ENCODE peak calls at places on chromosomes 6 and 20, in nine cellular contexts. U is mesenchymal stem cell, C is keratinocyte, I is psoas muscle, J is tibial artery, W is breast epithelium, G is AG04450, S is pancreas, Y is cardiac muscle cell. A is an unnamed sample.

GRCh38 chr6:7129784-7130569 is 22.2 kb downstream of the RREB1 start:
- DNase-seq in C (no peak), Y (peak; percentile 52), S (peak; percentile 74), I (peak; percentile 90), G (no peak), W (no peak), J (peak; percentile 76), U (peak; percentile 75), A (no peak)

GRCh38 chr6:132820629-132821381 is 6.4 kb downstream of the RPS12 start:
- DNase-seq in S (no peak), J (no peak), C (no peak), U (peak; percentile 65), W (no peak), G (no peak), Y (no peak), I (no peak), A (no peak)

GRCh38 chr6:37273697-37274096 is 15.8 kb upstream of the TMEM217 start:
- DNase-seq in I (no peak), U (no peak), C (no peak), J (no peak), G (no peak), S (no peak), Y (no peak), W (no peak), A (no peak)

GRCh38 chr6:167768471-167769215 is 58.1 kb upstream of the AFDN start:
- DNase-seq in G (no peak), U (no peak), Y (no peak), C (no peak), W (no peak), I (no peak), S (no peak), J (no peak), A (no peak)

GRCh38 chr6:115551510-115551909 is 509.2 kb downstream of the FRK start:
- DNase-seq in W (no peak), J (no peak), G (no peak), I (no peak), Y (no peak), U (no peak), C (no peak), S (no peak), A (no peak)

GRCh38 chr20:19903168-19903676 is 113.9 kb upstream of the NAA20 start:
- DNase-seq in G (no peak), C (no peak), W (peak; percentile 58), J (no peak), I (no peak), Y (peak; percentile 65), U (peak; percentile 94), S (no peak), A (no peak)

GRCh38 chr20:26163890-26164289 is 467.2 kb upstream of the ZNF337 start:
- DNase-seq in J (no peak), W (no peak), Y (peak; percentile 85), I (no peak), U (peak; percentile 72), S (no peak), C (peak; percentile 13), G (peak; percentile 26), A (no peak)

GRCh38 chr6:75620387-75621304 is 19.0 kb downstream of the SENP6 start:
- DNase-seq in W (no peak), G (no peak), C (no peak), I (no peak), J (no peak), U (no peak), S (no peak), Y (peak; percentile 40), A (no peak)

GRCh38 chr6:30682181-30683117 is 4.0 kb downstream of the PPP1R18 start:
- DNase-seq in C (no peak), S (peak; percentile 66), J (peak; percentile 93), Y (peak; percentile 84), G (no peak), W (no peak), I (peak; percentile 89), U (peak; percentile 93), A (no peak)

DNA sequence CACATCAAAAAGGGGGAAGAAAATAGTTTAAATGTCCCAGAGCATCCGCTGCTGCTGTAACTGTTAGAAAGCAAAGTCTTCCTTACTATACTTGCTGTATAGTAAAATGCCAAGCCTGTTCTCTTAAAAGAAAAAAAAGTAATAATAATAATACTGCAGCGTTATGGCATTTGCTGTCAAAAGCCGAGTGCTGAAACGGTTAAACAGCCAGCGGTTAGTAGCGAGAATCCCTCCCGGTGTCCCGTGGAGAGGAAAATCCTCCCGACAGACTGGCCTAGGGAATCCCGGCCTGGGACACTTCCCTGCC is 19.5 kb upstream of the NFATC2 start:
- DNase-seq in G (no peak), S (no peak), U (no peak), C (no peak), J (no peak), I (no peak), W (no peak), Y (peak; percentile 28), A (no peak)
- H3K27me3 ChIP-seq in G (no peaks in the 10 kb centered on the region), S (no peaks in the 10 kb centered on the region), U (peaks cover 23% of the 10 kb centered on the region), C (peaks cover 66% of the 10 kb centered on the region), J (no peaks in the 10 kb centered on the region), I (no peaks in the 10 kb centered on the region), W (no peaks in the 10 kb centered on the region), Y (no peaks in the 10 kb centered on the region), A (no peaks in the 10 kb centered on the region)

GRCh38 chr6:111481836-111482235 is 1.2 kb downstream of the REV3L start:
- DNase-seq in G (no peak), Y (no peak), J (no peak), I (no peak), S (no peak), C (no peak), U (peak; percentile 59), W (no peak), A (no peak)
- H3K27me3 ChIP-seq in G (no peaks in the 10 kb centered on the region), Y (no peaks in the 10 kb centered on the region), J (no peaks in the 10 kb centered on the region), I (no peaks in the 10 kb centered on the region), S (no peaks in the 10 kb centered on the region), C (no peaks in the 10 kb centered on the region), U (no peaks in the 10 kb centered on the region), W (no peaks in the 10 kb centered on the region), A (no peaks in the 10 kb centered on the region)

GRCh38 chr6:15335385-15335784 is 89.5 kb downstream of the JARID2 start:
- DNase-seq in W (no peak), G (no peak), C (no peak), Y (no peak), J (no peak), S (no peak), U (no peak), I (no peak), A (no peak)

GRCh38 chr6:15336905-15337583 is 91.2 kb downstream of the JARID2 start:
- DNase-seq in Y (no peak), G (no peak), C (no peak), I (no peak), S (no peak), U (no peak), J (no peak), W (no peak), A (no peak)

GRCh38 chr6:15337584-15337981 is 91.7 kb downstream of the JARID2 start:
- DNase-seq in G (no peak), C (no peak), Y (no peak), U (no peak), I (no peak), S (no peak), J (no peak), W (no peak), A (no peak)

GRCh38 chr6:15338462-15338861 is 92.6 kb downstream of the JARID2 start:
- DNase-seq in C (no peak), U (no peak), G (no peak), J (no peak), W (no peak), Y (no peak), I (no peak), S (no peak), A (no peak)

GRCh38 chr6:15335916-15336315 is 90.0 kb downstream of the JARID2 start:
- DNase-seq in S (no peak), Y (no peak), W (no peak), U (no peak), J (no peak), C (no peak), I (no peak), G (no peak), A (no peak)
- H3K27me3 ChIP-seq in S (no peaks in the 10 kb centered on the region), Y (no peaks in the 10 kb centered on the region), W (no peaks in the 10 kb centered on the region), U (no peaks in the 10 kb centered on the region), J (no peaks in the 10 kb centered on the region), C (no peaks in the 10 kb centered on the region), I (no peaks in the 10 kb centered on the region), G (no peaks in the 10 kb centered on the region), A (no peaks in the 10 kb centered on the region)

GRCh38 chr6:25991785-25992412 is 29.3 kb downstream of the TRIM38 start:
- DNase-seq in C (no peak), Y (peak; percentile 66), G (no peak), W (peak; percentile 62), J (peak; percentile 89), U (peak; percentile 77), I (peak; percentile 89), S (peak; percentile 79), A (no peak)
- H3K27me3 ChIP-seq in C (no peaks in the 10 kb centered on the region), Y (no peaks in the 10 kb centered on the region), G (no peaks in the 10 kb centered on the region), W (no peaks in the 10 kb centered on the region), J (no peaks in the 10 kb centered on the region), U (no peaks in the 10 kb centered on the region), I (no peaks in the 10 kb centered on the region), S (no peaks in the 10 kb centered on the region), A (no peaks in the 10 kb centered on the region)

GRCh38 chr20:57188056-57188455 is 78.4 kb downstream of the BMP7 start:
- DNase-seq in I (no peak), S (no peak), C (no peak), J (no peak), Y (no peak), W (no peak), U (no peak), G (no peak), A (no peak)
- H3K27me3 ChIP-seq in I (no peaks in the 10 kb centered on the region), S (no peaks in the 10 kb centered on the region), C (peaks cover 6% of the 10 kb centered on the region), J (no peaks in the 10 kb centered on the region), Y (no peaks in the 10 kb centered on the region), W (no peaks in the 10 kb centered on the region), U (peaks cover 50% of the 10 kb centered on the region), G (no peaks in the 10 kb centered on the region), A (no peaks in the 10 kb centered on the region)

GRCh38 chr6:27630727-27631613 is 158.1 kb upstream of the ZNF184 start:
- DNase-seq in C (no peak), G (no peak), J (no peak), S (peak; percentile 65), I (no peak), Y (peak; percentile 68), W (no peak), U (peak; percentile 60), A (no peak)
- H3K27me3 ChIP-seq in C (no peaks in the 10 kb centered on the region), G (no peaks in the 10 kb centered on the region), J (no peaks in the 10 kb centered on the region), S (peaks cover 4% of the 10 kb centered on the region), I (peaks cover 3% of the 10 kb centered on the region), Y (no peaks in the 10 kb centered on the region), W (no peaks in the 10 kb centered on the region), U (peaks cover 20% of the 10 kb centered on the region), A (no peaks in the 10 kb centered on the region)